ENCODE peak calls at places on chromosomes 3 and 15, in five cellular contexts. N is psoas muscle, H is GM12891, R is GM03348, J is hypothalamus. I is an unnamed sample.

GRCh38 chr15:64148168-64148567 is 3.4 kb upstream of the SNX22 start:
- DNase-seq in H (no peak), R (no peak), J (no peak), N (no peak), I (no peak)

GRCh38 chr3:3778641-3779270 is 20.5 kb upstream of the LRRN1 start:
- DNase-seq in R (no peak), J (no peak), N (no peak), H (no peak), I (no peak)

GRCh38 chr3:17360991-17361390 is 381.4 kb downstream of the TBC1D5 start:
- DNase-seq in R (no peak), H (no peak), J (no peak), N (no peak), I (no peak)

GRCh38 chr3:196788509-196788908 is 48.9 kb downstream of the PAK2 start:
- DNase-seq in J (no peak), H (no peak), N (no peak), R (no peak), I (no peak)

GRCh38 chr3:148790841-148791240 is 36.8 kb upstream of the CPB1 start:
- DNase-seq in N (peak), H (no peak), J (no peak), R (peak), I (no peak)

GRCh38 chr15:29938701-29939340 is 116.6 kb upstream of the TJP1 start:
- DNase-seq in N (no peak), R (no peak), J (no peak), H (no peak), I (no peak)

GRCh38 chr3:167091186-167091585 is 288.9 kb downstream of the ZBBX start:
- DNase-seq in H (no peak), N (no peak), J (no peak), R (no peak), I (no peak)

GRCh38 chr3:143648218-143648617 is 200.1 kb downstream of the SLC9A9 start:
- DNase-seq in H (no peak), N (no peak), J (no peak), R (no peak), I (no peak)

GRCh38 chr15:57130956-57131355 is 212.5 kb downstream of the TCF12 start:
- DNase-seq in N (no peak), R (no peak), J (no peak), H (no peak), I (no peak)

GRCh38 chr3:197846491-197846890 is 55.4 kb downstream of the LRCH3 start:
- DNase-seq in J (no peak), R (no peak), H (no peak), N (no peak), I (no peak)

GRCh38 chr3:188133219-188133618 is 20.7 kb upstream of the LPP start:
- DNase-seq in J (no peak), R (no peak), H (no peak), N (no peak), I (no peak)

I was measured in lung.